ENCODE peak calls at places on chromosomes 11 and 22, in nine cellular contexts. K, M, T, Y, U, J, N, V and G are unnamed samples.

GRCh38 chr11:63768232-63769043 is at the start of gene ZFTA:
- DNase-seq in N (peak; percentile 78), K (peak; percentile 89), M (peak; percentile 43), J (no peak), U (peak; percentile 39), Y (peak; percentile 75), V (peak; percentile 70), T (peak; percentile 87), G (no peak)

GRCh38 chr22:50012201-50013181 is at the start of gene IL17REL:
- DNase-seq in N (no peak), U (no peak), V (peak; percentile 22), T (peak; percentile 61), K (peak; percentile 55), J (no peak), Y (peak; percentile 54), M (no peak), G (no peak)

GRCh38 chr11:65786008-65786785 is 666 bp upstream of the OVOL1 start:
- DNase-seq in N (peak; percentile 57), Y (no peak), T (peak; percentile 73), K (peak; percentile 63), M (no peak), J (no peak), V (no peak), U (no peak), G (no peak)

GRCh38 chr11:126318642-126319373 is 14.9 kb downstream of the DCPS start:
- DNase-seq in V (peak; percentile 86), T (peak; percentile 44), N (no peak), K (no peak), J (no peak), M (no peak), U (no peak), Y (peak; percentile 92), G (peak; percentile 92)

GRCh38 chr11:45266693-45267451 is 19.3 kb downstream of the SYT13 start:
- DNase-seq in J (no peak), M (no peak), N (no peak), U (no peak), Y (no peak), T (no peak), V (no peak), K (peak; percentile 56), G (no peak)

GRCh38 chr11:128988224-128988970 is 45.7 kb upstream of the TP53AIP1 start:
- DNase-seq in K (no peak), V (no peak), N (no peak), U (no peak), Y (peak; percentile 10), T (no peak), J (no peak), M (no peak), G (no peak)

GRCh38 chr22:49599039-49599438 is 228.6 kb downstream of the BRD1 start:
- DNase-seq in U (no peak), V (no peak), T (no peak), K (no peak), N (no peak), M (no peak), Y (no peak), J (no peak), G (no peak)

GRCh38 chr11:118108513-118108912 is 21.8 kb upstream of the SMIM35 start:
- DNase-seq in T (peak; percentile 44), N (no peak), Y (no peak), U (no peak), V (no peak), K (no peak), M (no peak), J (no peak), G (no peak)

GRCh38 chr22:37021710-37022482 is 2.4 kb downstream of the MPST start:
- DNase-seq in Y (peak; percentile 49), M (peak; percentile 39), J (no peak), K (no peak), T (peak; percentile 86), N (peak; percentile 63), U (no peak), V (peak; percentile 58), G (no peak)

GRCh38 chr11:63917685-63918523 is 940 bp upstream of the RCOR2 start:
- DNase-seq in U (peak; percentile 65), T (peak; percentile 71), Y (peak; percentile 49), J (no peak), K (peak; percentile 90), V (peak; percentile 63), M (no peak), N (peak; percentile 55), G (no peak)

GRCh38 chr11:64778473-64779298 is at the start of gene SF1:
- DNase-seq in U (peak; percentile 100), M (peak; percentile 98), V (peak; percentile 100), N (peak; percentile 96), T (no peak), J (peak; percentile 97), K (peak; percentile 100), Y (peak; percentile 99), G (peak; percentile 99)

GRCh38 chr22:37199839-37200161 is 11.8 kb upstream of the C1QTNF6 start:
- DNase-seq in V (no peak), K (no peak), J (no peak), N (no peak), M (no peak), Y (no peak), T (no peak), U (no peak), G (no peak)

GRCh38 chr11:121523581-121524232 is 70.9 kb upstream of the SORL1-AS1 start:
- DNase-seq in K (no peak), Y (no peak), M (no peak), N (no peak), T (no peak), J (no peak), V (no peak), U (no peak), G (no peak)

GRCh38 chr22:39122772-39123470 is 25.9 kb downstream of the APOBEC3H start:
- DNase-seq in V (no peak), K (no peak), N (no peak), M (no peak), J (no peak), U (no peak), Y (no peak), T (no peak), G (no peak)

GRCh38 chr11:113681282-113681681 is 24.8 kb downstream of the TMPRSS5 start:
- DNase-seq in U (no peak), K (no peak), V (no peak), J (no peak), T (no peak), M (no peak), Y (no peak), N (no peak), G (no peak)

GRCh38 chr11:19404787-19405186 is 164.0 kb upstream of the E2F8 start:
- DNase-seq in N (no peak), T (no peak), V (no peak), M (no peak), U (no peak), Y (no peak), J (no peak), K (no peak), G (no peak)

GRCh38 chr11:102012946-102013345 is 34.3 kb upstream of the CFAP300 start:
- DNase-seq in N (no peak), Y (no peak), J (no peak), M (no peak), U (no peak), T (no peak), V (no peak), K (no peak), G (no peak)

GRCh38 chr11:63829823-63830489 is 9.0 kb upstream of the MARK2 start:
- DNase-seq in J (no peak), T (no peak), Y (peak; percentile 38), U (no peak), V (peak; percentile 52), N (no peak), K (no peak), M (no peak), G (no peak)

GRCh38 chr11:62605902-62606301 is 4.2 kb upstream of the MTA2 start:
- DNase-seq in Y (no peak), T (no peak), K (no peak), U (no peak), M (no peak), J (no peak), N (no peak), V (no peak), G (no peak)

GRCh38 chr11:93145381-93145780 is 52.4 kb downstream of the SLC36A4 start:
- DNase-seq in V (no peak), J (peak; percentile 28), K (no peak), U (no peak), N (no peak), M (no peak), Y (no peak), T (no peak), G (no peak)